ENCODE peak calls at places on chromosomes 3 and 15, in ten cellular contexts. O is CD4-positive, CD25-positive, alpha-beta regulatory T cell; H is HFF-Myc; L is NT2/D1; G is mesendoderm; K is GM23338; D is CD8-positive, alpha-beta memory T cell; J is esophagus squamous epithelium; S is HCT116; M is adrenal gland. U is an unnamed sample.

GRCh38 chr3:105869982-105870381 is 1.2 kb upstream of the CBLB start:
- DNase-seq in O (no peak), H (no peak), L (no peak), G (no peak), K (no peak), D (no peak), J (no peak), S (no peak), M (no peak), U (no peak)

GRCh38 chr3:13235079-13235478 is 161.8 kb upstream of the IQSEC1 start:
- DNase-seq in O (no peak), H (no peak), L (no peak), G (no peak), K (peak; percentile 19), D (no peak), J (no peak), S (no peak), M (no peak), U (peak; percentile 78)

GRCh38 chr3:170997966-170998913 is 28.3 kb downstream of the SLC2A2 start:
- DNase-seq in O (no peak), H (peak; percentile 44), L (no peak), G (no peak), K (no peak), D (no peak), J (no peak), S (no peak), M (no peak), U (no peak)

GRCh38 chr3:51024765-51025681 is 350.3 kb downstream of the DOCK3 start:
- DNase-seq in O (peak; percentile 78), H (no peak), L (no peak), G (peak; percentile 27), K (peak; percentile 3), D (peak; percentile 84), J (no peak), S (no peak), M (peak; percentile 27), U (peak; percentile 87)

GRCh38 chr15:38562278-38562677 is 2.3 kb downstream of the RASGRP1 start:
- DNase-seq in O (no peak), H (no peak), L (no peak), G (peak; percentile 25), K (peak; percentile 9), D (peak; percentile 25), J (no peak), S (no peak), M (no peak), U (peak; percentile 56)

GRCh38 chr3:114838025-114838424 is 309.1 kb downstream of the ZBTB20 start:
- DNase-seq in O (no peak), H (no peak), L (no peak), G (no peak), K (no peak), D (no peak), J (no peak), S (no peak), M (no peak), U (no peak)

GRCh38 chr15:65286069-65286703 is 497 bp downstream of the PARP16 start:
- DNase-seq in O (no peak), H (no peak), L (no peak), G (no peak), K (peak; percentile 76), D (no peak), J (no peak), S (no peak), M (no peak), U (no peak)

GRCh38 chr3:13651775-13652428 is 103.0 kb downstream of the FBLN2 start:
- DNase-seq in O (no peak), H (no peak), L (no peak), G (no peak), K (no peak), D (peak; percentile 3), J (no peak), S (no peak), M (no peak), U (no peak)

GRCh38 chr3:41507336-41508062 is 308.2 kb downstream of the CTNNB1 start:
- DNase-seq in O (no peak), H (no peak), L (no peak), G (no peak), K (peak; percentile 16), D (no peak), J (no peak), S (no peak), M (no peak), U (no peak)

GRCh38 chr3:11662392-11662990 is 18.8 kb upstream of the VGLL4 start:
- DNase-seq in O (no peak), H (peak; percentile 39), L (no peak), G (peak; percentile 61), K (peak; percentile 62), D (no peak), J (no peak), S (peak; percentile 42), M (no peak), U (no peak)

GRCh38 chr3:117287602-117288001 is 578.0 kb downstream of the TUSC7 start:
- DNase-seq in O (no peak), H (no peak), L (no peak), G (no peak), K (no peak), D (no peak), J (no peak), S (no peak), M (no peak), U (no peak)

GRCh38 chr3:6805236-6805635 is 55.7 kb upstream of the GRM7 start:
- DNase-seq in O (no peak), H (no peak), L (no peak), G (no peak), K (no peak), D (no peak), J (no peak), S (no peak), M (no peak), U (no peak)

GRCh38 chr3:9732080-9732752 is 681 bp downstream of the BRPF1 start:
- DNase-seq in O (peak; percentile 24), H (no peak), L (no peak), G (peak; percentile 25), K (peak; percentile 44), D (peak; percentile 38), J (no peak), S (no peak), M (peak; percentile 46), U (no peak)

GRCh38 chr3:129992781-129993180 is 18.3 kb downstream of the TRH start:
- DNase-seq in O (no peak), H (no peak), L (no peak), G (peak; percentile 55), K (peak; percentile 64), D (no peak), J (no peak), S (no peak), M (no peak), U (no peak)

GRCh38 chr15:54808321-54808720 is 388.4 kb downstream of the RSL24D1 start:
- DNase-seq in O (no peak), H (no peak), L (no peak), G (no peak), K (no peak), D (no peak), J (no peak), S (no peak), M (no peak), U (no peak)

GRCh38 chr3:196970547-196971093 is 2.0 kb upstream of the PIGZ start:
- DNase-seq in O (no peak), H (no peak), L (no peak), G (no peak), K (no peak), D (no peak), J (no peak), S (no peak), M (no peak), U (no peak)
- H3K4me3 ChIP-seq in O (no peak overlapping the region), H (no peak overlapping the region), L (no peak overlapping the region), G (no peak overlapping the region), K (no peak overlapping the region), D (no peak overlapping the region), J (no peak overlapping the region), S (no peak overlapping the region), M (no peak overlapping the region), U (no peak overlapping the region)

GRCh38 chr3:194250104-194251002 is 100.8 kb downstream of the CPN2 start:
- DNase-seq in O (no peak), H (peak; percentile 89), L (no peak), G (no peak), K (no peak), D (no peak), J (no peak), S (no peak), M (no peak), U (no peak)
- H3K4me3 ChIP-seq in O (no peak overlapping the region), H (no peak overlapping the region), L (no peak overlapping the region), G (no peak overlapping the region), K (no peak overlapping the region), D (no peak overlapping the region), J (no peak overlapping the region), S (no peak overlapping the region), M (no peak overlapping the region), U (no peak overlapping the region)

GRCh38 chr3:49028673-49029562 is at the start of gene IMPDH2:
- DNase-seq in O (peak; percentile 92), H (peak; percentile 71), L (peak; percentile 91), G (peak; percentile 94), K (peak; percentile 96), D (peak; percentile 93), J (peak; percentile 53), S (peak; percentile 87), M (peak; percentile 94), U (peak; percentile 90)
- H3K4me3 ChIP-seq in O (peak within 1 kb of the TSS; percentile 80), H (peak within 1 kb of the TSS; percentile 92), L (peak within 1 kb of the TSS; percentile 77), G (peak within 1 kb of the TSS; percentile 18), K (peak within 1 kb of the TSS; percentile 93), D (peak within 1 kb of the TSS; percentile 73), J (peak within 1 kb of the TSS; percentile 73), S (peak within 1 kb of the TSS; percentile 97), M (no peak within 1 kb of the TSS), U (peak within 1 kb of the TSS; percentile 89)

GRCh38 chr3:127819656-127820055 is 2.7 kb downstream of the MGLL start:
- DNase-seq in O (no peak), H (no peak), L (no peak), G (no peak), K (no peak), D (no peak), J (no peak), S (no peak), M (no peak), U (no peak)

GRCh38 chr3:127817331-127817821 is 4.9 kb downstream of the MGLL start:
- DNase-seq in O (no peak), H (no peak), L (no peak), G (peak; percentile 85), K (no peak), D (no peak), J (no peak), S (peak; percentile 78), M (no peak), U (no peak)

GRCh38 chr3:127820871-127821853 is 1.2 kb downstream of the MGLL start:
- DNase-seq in O (no peak), H (peak; percentile 61), L (no peak), G (no peak), K (no peak), D (no peak), J (no peak), S (no peak), M (no peak), U (no peak)

GRCh38 chr3:127820221-127820870 is 2.0 kb downstream of the MGLL start:
- DNase-seq in O (no peak), H (no peak), L (no peak), G (no peak), K (peak; percentile 32), D (no peak), J (no peak), S (no peak), M (no peak), U (no peak)

DNA sequence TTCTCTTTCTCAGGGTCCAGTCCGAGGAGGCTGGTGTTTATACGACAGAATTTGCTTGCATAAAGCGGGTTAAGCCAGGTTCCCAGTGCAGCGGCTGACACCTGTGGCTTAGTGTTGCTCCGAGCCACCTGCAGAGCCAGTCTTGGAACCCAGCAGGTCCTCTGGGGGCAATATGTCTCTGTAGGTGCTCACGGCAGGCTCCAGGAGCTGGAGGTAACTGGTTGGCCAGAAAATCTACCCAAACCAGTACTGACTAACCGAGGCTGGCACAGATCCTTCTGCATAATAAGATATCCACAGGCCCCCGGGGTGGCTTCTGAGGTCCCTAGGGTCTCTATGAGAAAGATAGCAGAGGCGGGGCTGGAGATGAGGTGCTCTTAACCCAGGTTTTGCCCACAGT is 3.2 kb downstream of the MGLL start:
- DNase-seq in O (no peak), H (no peak), L (no peak), G (no peak), K (no peak), D (no peak), J (no peak), S (no peak), M (no peak), U (no peak)
- H3K4me3 ChIP-seq in O (no peak overlapping the region), H (no peak overlapping the region), L (no peak overlapping the region), G (no peak overlapping the region), K (no peak overlapping the region), D (no peak overlapping the region), J (peak overlapping the region; percentile 1), S (no peak overlapping the region), M (no peak overlapping the region), U (no peak overlapping the region)